ENCODE peak calls at places on chromosomes 3 and 15, in five cellular contexts. One of them, this sample, is unnamed. For H3K27me3, the result is how much of the 10 kb centered on the place peaks cover.

GRCh38 chr15:75696303-75696657 is 16.4 kb downstream of the CSPG4 start:
- DNase-seq in mesendoderm: no peak
- DNase-seq in cardiac muscle cell: no peak
- DNase-seq in esophagus squamous epithelium: no peak
- DNase-seq in GM23248: no peak
- DNase-seq in this sample: no peak

GRCh38 chr3:127716334-127716733 is 43.6 kb downstream of the ABTB1 start:
- DNase-seq in mesendoderm: no peak
- DNase-seq in cardiac muscle cell: no peak
- DNase-seq in esophagus squamous epithelium: no peak
- DNase-seq in GM23248: peak
- DNase-seq in this sample: peak

GRCh38 chr3:183799471-183799870 is 25.9 kb downstream of the MAP6D1 start:
- DNase-seq in mesendoderm: no peak
- DNase-seq in cardiac muscle cell: no peak
- DNase-seq in esophagus squamous epithelium: no peak
- DNase-seq in GM23248: no peak
- DNase-seq in this sample: no peak

GRCh38 chr3:99747915-99748314 is 69.7 kb upstream of the CMSS1 start:
- DNase-seq in mesendoderm: peak
- DNase-seq in cardiac muscle cell: peak
- DNase-seq in esophagus squamous epithelium: no peak
- DNase-seq in GM23248: peak
- DNase-seq in this sample: no peak

GRCh38 chr3:106428565-106428994 is 559.8 kb upstream of the CBLB start:
- DNase-seq in mesendoderm: peak
- DNase-seq in cardiac muscle cell: peak
- DNase-seq in esophagus squamous epithelium: no peak
- DNase-seq in GM23248: peak
- DNase-seq in this sample: peak

GRCh38 chr3:177283983-177284382 is 86.7 kb upstream of the TBL1XR1 start:
- DNase-seq in mesendoderm: no peak
- DNase-seq in cardiac muscle cell: no peak
- DNase-seq in esophagus squamous epithelium: no peak
- DNase-seq in GM23248: no peak
- DNase-seq in this sample: no peak

GRCh38 chr3:152399374-152399773 is 130.6 kb downstream of the MBNL1 start:
- DNase-seq in mesendoderm: no peak
- DNase-seq in cardiac muscle cell: peak
- DNase-seq in esophagus squamous epithelium: no peak
- DNase-seq in GM23248: peak
- DNase-seq in this sample: no peak

GRCh38 chr15:70023769-70024491 is 73.8 kb downstream of the TLE3 start:
- DNase-seq in mesendoderm: no peak
- DNase-seq in cardiac muscle cell: peak
- DNase-seq in esophagus squamous epithelium: no peak
- DNase-seq in GM23248: peak
- DNase-seq in this sample: peak

GRCh38 chr3:109784852-109785631 is 447.7 kb upstream of the DPPA4 start:
- DNase-seq in mesendoderm: no peak
- DNase-seq in cardiac muscle cell: no peak
- DNase-seq in esophagus squamous epithelium: no peak
- DNase-seq in GM23248: no peak
- DNase-seq in this sample: no peak

GRCh38 chr3:45779746-45780735 is 16.3 kb downstream of the SLC6A20 start:
- DNase-seq in mesendoderm: no peak
- DNase-seq in cardiac muscle cell: no peak
- DNase-seq in esophagus squamous epithelium: no peak
- DNase-seq in GM23248: no peak
- DNase-seq in this sample: no peak
- H3K27me3 ChIP-seq in mesendoderm: under half
- H3K27me3 ChIP-seq in cardiac muscle cell: under half
- H3K27me3 ChIP-seq in esophagus squamous epithelium: under half
- H3K27me3 ChIP-seq in GM23248: under half
- H3K27me3 ChIP-seq in this sample: under half

GRCh38 chr3:185797108-185797881 is 27.5 kb downstream of the IGF2BP2 start:
- DNase-seq in mesendoderm: no peak
- DNase-seq in cardiac muscle cell: no peak
- DNase-seq in esophagus squamous epithelium: no peak
- DNase-seq in GM23248: no peak
- DNase-seq in this sample: no peak
- H3K27ac ChIP-seq in mesendoderm: no peak
- H3K27ac ChIP-seq in cardiac muscle cell: peak
- H3K27ac ChIP-seq in esophagus squamous epithelium: no peak
- H3K27ac ChIP-seq in GM23248: peak
- H3K27ac ChIP-seq in this sample: no peak

GRCh38 chr15:60842694-60843093 is 363.8 kb upstream of the ICE2 start:
- DNase-seq in mesendoderm: no peak
- DNase-seq in cardiac muscle cell: no peak
- DNase-seq in esophagus squamous epithelium: no peak
- DNase-seq in GM23248: no peak
- DNase-seq in this sample: no peak
- H3K4me3 ChIP-seq in mesendoderm: no peak
- H3K4me3 ChIP-seq in cardiac muscle cell: no peak
- H3K4me3 ChIP-seq in esophagus squamous epithelium: no peak
- H3K4me3 ChIP-seq in GM23248: no peak
- H3K4me3 ChIP-seq in this sample: no peak

GRCh38 chr15:47184405-47185221 is 532.7 kb upstream of the SEMA6D start:
- DNase-seq in mesendoderm: peak
- DNase-seq in cardiac muscle cell: peak
- DNase-seq in esophagus squamous epithelium: no peak
- DNase-seq in GM23248: peak
- DNase-seq in this sample: peak
- H3K27me3 ChIP-seq in mesendoderm: under half
- H3K27me3 ChIP-seq in cardiac muscle cell: half or more
- H3K27me3 ChIP-seq in esophagus squamous epithelium: under half
- H3K27me3 ChIP-seq in GM23248: under half
- H3K27me3 ChIP-seq in this sample: under half

DNA sequence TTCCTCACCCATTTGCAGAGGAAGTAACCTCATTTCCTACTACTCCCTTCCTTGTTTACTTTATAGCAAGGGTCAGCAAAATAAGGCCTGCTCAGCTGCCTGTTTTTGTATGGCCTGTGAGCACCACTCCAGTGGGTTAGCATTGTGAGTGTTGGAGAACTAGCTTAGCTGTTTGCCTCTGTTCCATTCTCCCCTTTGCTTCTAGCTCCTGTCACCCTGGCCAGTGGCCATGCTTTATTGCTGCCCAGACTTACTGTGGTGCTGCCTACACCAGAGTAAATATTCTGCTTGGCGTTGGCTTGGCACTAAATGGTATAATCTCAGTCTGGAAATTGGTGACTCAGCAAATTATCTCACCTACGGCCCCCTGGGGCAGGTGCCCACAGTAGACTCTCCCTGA is 8.8 kb downstream of the PDCD6IP start:
- DNase-seq in mesendoderm: no peak
- DNase-seq in cardiac muscle cell: no peak
- DNase-seq in esophagus squamous epithelium: no peak
- DNase-seq in GM23248: no peak
- DNase-seq in this sample: no peak
- H3K27ac ChIP-seq in mesendoderm: no peak
- H3K27ac ChIP-seq in cardiac muscle cell: no peak
- H3K27ac ChIP-seq in esophagus squamous epithelium: peak
- H3K27ac ChIP-seq in GM23248: no peak
- H3K27ac ChIP-seq in this sample: no peak

GRCh38 chr3:97823503-97824004 is 1.7 kb downstream of the CRYBG3 start:
- DNase-seq in mesendoderm: no peak
- DNase-seq in cardiac muscle cell: peak
- DNase-seq in esophagus squamous epithelium: no peak
- DNase-seq in GM23248: peak
- DNase-seq in this sample: no peak
- H3K4me3 ChIP-seq in mesendoderm: no peak
- H3K4me3 ChIP-seq in cardiac muscle cell: peak
- H3K4me3 ChIP-seq in esophagus squamous epithelium: peak
- H3K4me3 ChIP-seq in GM23248: peak
- H3K4me3 ChIP-seq in this sample: peak

GRCh38 chr3:71785594-71786472 is 885 bp upstream of the PROK2 start:
- DNase-seq in mesendoderm: peak
- DNase-seq in cardiac muscle cell: no peak
- DNase-seq in esophagus squamous epithelium: no peak
- DNase-seq in GM23248: peak
- DNase-seq in this sample: no peak
- H3K27me3 ChIP-seq in mesendoderm: under half
- H3K27me3 ChIP-seq in cardiac muscle cell: half or more
- H3K27me3 ChIP-seq in esophagus squamous epithelium: under half
- H3K27me3 ChIP-seq in GM23248: half or more
- H3K27me3 ChIP-seq in this sample: under half

GRCh38 chr15:100942656-100943055 is 23.5 kb downstream of the LRRK1 start:
- DNase-seq in mesendoderm: no peak
- DNase-seq in cardiac muscle cell: no peak
- DNase-seq in esophagus squamous epithelium: no peak
- DNase-seq in GM23248: no peak
- DNase-seq in this sample: no peak

GRCh38 chr15:100943074-100943473 is 23.9 kb downstream of the LRRK1 start:
- DNase-seq in mesendoderm: no peak
- DNase-seq in cardiac muscle cell: peak
- DNase-seq in esophagus squamous epithelium: no peak
- DNase-seq in GM23248: peak
- DNase-seq in this sample: no peak

GRCh38 chr15:100945006-100945405 is 25.8 kb downstream of the LRRK1 start:
- DNase-seq in mesendoderm: no peak
- DNase-seq in cardiac muscle cell: no peak
- DNase-seq in esophagus squamous epithelium: no peak
- DNase-seq in GM23248: no peak
- DNase-seq in this sample: no peak

GRCh38 chr15:100941536-100941935 is 22.4 kb downstream of the LRRK1 start:
- DNase-seq in mesendoderm: no peak
- DNase-seq in cardiac muscle cell: no peak
- DNase-seq in esophagus squamous epithelium: no peak
- DNase-seq in GM23248: no peak
- DNase-seq in this sample: no peak

GRCh38 chr15:100944237-100944875 is 25.2 kb downstream of the LRRK1 start:
- DNase-seq in mesendoderm: no peak
- DNase-seq in cardiac muscle cell: peak
- DNase-seq in esophagus squamous epithelium: no peak
- DNase-seq in GM23248: peak
- DNase-seq in this sample: no peak
- H3K27ac ChIP-seq in mesendoderm: no peak
- H3K27ac ChIP-seq in cardiac muscle cell: no peak
- H3K27ac ChIP-seq in esophagus squamous epithelium: no peak
- H3K27ac ChIP-seq in GM23248: no peak
- H3K27ac ChIP-seq in this sample: no peak

GRCh38 chr3:114446605-114447004 is 152.8 kb downstream of the TIGIT start:
- DNase-seq in mesendoderm: no peak
- DNase-seq in cardiac muscle cell: no peak
- DNase-seq in esophagus squamous epithelium: no peak
- DNase-seq in GM23248: no peak
- DNase-seq in this sample: no peak

GRCh38 chr3:114445233-114445632 is 151.4 kb downstream of the TIGIT start:
- DNase-seq in mesendoderm: no peak
- DNase-seq in cardiac muscle cell: no peak
- DNase-seq in esophagus squamous epithelium: no peak
- DNase-seq in GM23248: peak
- DNase-seq in this sample: no peak

GRCh38 chr3:114447950-114448479 is 154.2 kb downstream of the TIGIT start:
- DNase-seq in mesendoderm: no peak
- DNase-seq in cardiac muscle cell: no peak
- DNase-seq in esophagus squamous epithelium: no peak
- DNase-seq in GM23248: no peak
- DNase-seq in this sample: no peak

GRCh38 chr3:114449271-114450007 is 155.6 kb downstream of the TIGIT start:
- DNase-seq in mesendoderm: no peak
- DNase-seq in cardiac muscle cell: no peak
- DNase-seq in esophagus squamous epithelium: no peak
- DNase-seq in GM23248: peak
- DNase-seq in this sample: no peak

DNA sequence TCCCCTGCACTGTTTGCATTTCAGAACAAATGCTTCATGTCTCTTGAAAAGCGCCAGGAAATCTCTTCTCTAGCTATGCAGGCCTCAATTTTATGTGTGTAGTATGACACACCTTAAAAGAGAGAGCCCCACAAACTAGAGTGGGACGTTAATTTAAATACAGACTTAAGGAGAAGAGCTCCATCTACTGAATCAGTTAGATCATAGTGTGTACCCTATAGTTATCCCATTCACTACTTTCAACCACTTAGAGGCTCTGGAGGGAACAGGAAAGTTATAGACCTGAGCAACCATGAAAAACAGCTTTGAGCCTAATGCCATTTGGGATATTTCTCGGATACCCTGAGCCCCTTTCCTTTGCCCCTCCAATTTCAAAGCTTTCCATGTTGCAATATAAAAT is 153.7 kb downstream of the TIGIT start:
- DNase-seq in mesendoderm: no peak
- DNase-seq in cardiac muscle cell: no peak
- DNase-seq in esophagus squamous epithelium: no peak
- DNase-seq in GM23248: no peak
- DNase-seq in this sample: no peak
- H3K4me3 ChIP-seq in mesendoderm: no peak
- H3K4me3 ChIP-seq in cardiac muscle cell: no peak
- H3K4me3 ChIP-seq in esophagus squamous epithelium: no peak
- H3K4me3 ChIP-seq in GM23248: no peak
- H3K4me3 ChIP-seq in this sample: no peak